ENCODE peak calls at places on chromosomes 11 and 22, in four cellular contexts. Q is K562, N is HepG2, T is GM12878. K is an unnamed sample.

GRCh38 chr11:111793863-111794262 is 27.7 kb upstream of the PPP2R1B start:
- DNase-seq in T (no peak), Q (no peak), N (no peak), K (no peak)

GRCh38 chr11:35629511-35629910 is 11.3 kb downstream of the FJX1 start:
- DNase-seq in N (no peak), T (no peak), Q (no peak), K (no peak)

GRCh38 chr11:78453140-78453935 is 35.7 kb upstream of the GAB2 start:
- DNase-seq in N (no peak), T (no peak), Q (no peak), K (no peak)

GRCh38 chr22:45298934-45299505 is 10.7 kb upstream of the FAM118A start:
- DNase-seq in Q (no peak), N (no peak), T (no peak), K (no peak)

GRCh38 chr11:120807414-120808150 is 216.3 kb upstream of the TBCEL start:
- DNase-seq in T (no peak), N (peak; percentile 60), Q (no peak), K (peak; percentile 78)

GRCh38 chr11:96207459-96208449 is 135.2 kb downstream of the MAML2 start:
- DNase-seq in N (peak; percentile 84), T (no peak), Q (no peak), K (no peak)

GRCh38 chr22:46297151-46297819 is 615 bp downstream of the GTSE1 start:
- DNase-seq in Q (peak; percentile 29), N (peak; percentile 11), T (no peak), K (no peak)

GRCh38 chr11:116193321-116194114 is 579.3 kb downstream of the BUD13 start:
- DNase-seq in T (no peak), N (peak; percentile 17), Q (no peak), K (peak; percentile 15)

GRCh38 chr11:20055312-20055711 is 105.0 kb downstream of the DBX1 start:
- DNase-seq in N (no peak), Q (no peak), T (no peak), K (no peak)

GRCh38 chr11:47606731-47607130 is 12.5 kb upstream of the C1QTNF4 start:
- DNase-seq in Q (no peak), T (no peak), N (no peak), K (no peak)

GRCh38 chr11:71356904-71357303 is 91.3 kb downstream of the DHCR7 start:
- DNase-seq in N (no peak), Q (no peak), T (no peak), K (no peak)

GRCh38 chr11:104443387-104443786 is 279.4 kb upstream of the PDGFD start:
- DNase-seq in T (no peak), Q (no peak), N (no peak), K (no peak)

GRCh38 chr11:126567419-126567818 is 211.9 kb downstream of the ST3GAL4 start:
- DNase-seq in Q (no peak), T (no peak), N (no peak), K (no peak)

GRCh38 chr11:130999086-130999485 is 82.8 kb upstream of the SNX19 start:
- DNase-seq in Q (no peak), N (no peak), T (no peak), K (no peak)

GRCh38 chr22:21734540-21735197 is 925 bp downstream of the YPEL1 start:
- DNase-seq in Q (peak; percentile 46), N (no peak), T (no peak), K (no peak)

GRCh38 chr11:130237282-130238006 is 77.3 kb downstream of the ZBTB44 start:
- DNase-seq in T (no peak), Q (no peak), N (no peak), K (no peak)

GRCh38 chr22:45599836-45600577 is 71.6 kb upstream of the ATXN10 start:
- DNase-seq in Q (no peak), T (no peak), N (no peak), K (no peak)

GRCh38 chr11:71914127-71914526 is 14.3 kb downstream of the XNDC1N start:
- DNase-seq in T (no peak), Q (no peak), N (no peak), K (no peak)

GRCh38 chr11:82315093-82315492 is 418.6 kb downstream of the FAM181B start:
- DNase-seq in T (no peak), Q (no peak), N (peak; percentile 23), K (peak; percentile 20)

GRCh38 chr11:125140251-125140650 is 24.3 kb upstream of the PKNOX2 start:
- DNase-seq in T (no peak), N (no peak), Q (no peak), K (no peak)

GRCh38 chr11:126968915-126969314 is 31.7 kb downstream of the KIRREL3 start:
- DNase-seq in T (no peak), Q (no peak), N (no peak), K (no peak)

GRCh38 chr11:60208951-60209350 is 26.1 kb upstream of the MS4A6A start:
- DNase-seq in Q (no peak), T (no peak), N (no peak), K (no peak)

GRCh38 chr11:102384419-102385052 is 37.5 kb downstream of the BIRC2 start:
- DNase-seq in Q (peak; percentile 69), N (no peak), T (no peak), K (no peak)

DNA sequence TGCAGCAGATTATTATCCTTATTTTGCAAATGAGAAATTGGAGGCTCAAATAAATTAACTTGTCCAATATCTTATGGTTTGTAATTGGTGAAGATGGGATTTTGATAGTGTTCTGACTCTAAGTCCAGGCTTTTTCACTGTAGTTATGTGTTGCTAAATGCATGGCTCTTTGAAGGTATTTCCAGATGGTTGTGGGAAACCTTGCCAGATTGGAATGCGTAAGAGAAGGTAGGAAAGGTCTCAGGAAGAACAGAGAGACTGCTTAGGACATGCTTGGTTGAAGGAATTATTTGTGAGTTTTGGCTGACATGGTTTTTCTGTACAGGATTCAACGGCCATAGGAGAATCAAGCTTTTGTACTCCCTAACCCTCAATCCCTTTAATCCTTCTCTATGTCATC is 108.6 kb downstream of the STIM1 start:
- DNase-seq in T (no peak), Q (no peak), N (no peak), K (no peak)
- TF ChIP-seq CHD4 in T (no peak), Q (no peak), N (no peak), K (no peak)

DNA sequence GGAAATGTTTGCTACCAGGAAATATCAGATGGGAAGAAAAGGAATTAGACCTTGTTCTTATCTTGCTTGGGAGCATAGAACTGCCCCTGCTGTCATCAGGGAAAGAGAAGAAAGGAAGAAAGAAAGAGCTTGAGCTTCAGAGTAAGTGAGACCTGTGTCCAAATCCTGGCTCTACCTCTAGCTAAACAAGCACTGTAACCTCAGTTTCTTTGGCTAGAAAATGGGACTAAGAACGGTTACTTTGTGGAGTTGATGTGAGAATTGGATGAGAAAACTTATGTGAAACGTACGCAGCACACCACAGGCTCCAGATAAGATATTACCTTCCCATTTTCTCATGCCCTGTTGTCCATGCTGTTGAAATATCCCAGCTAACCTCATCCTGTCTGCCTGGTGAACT is 57.1 kb upstream of the CREB3L1 start:
- DNase-seq in N (no peak), Q (no peak), T (no peak), K (no peak)
- TF ChIP-seq RAD21 in N (no peak), Q (no peak), T (no peak), K (no peak)

DNA sequence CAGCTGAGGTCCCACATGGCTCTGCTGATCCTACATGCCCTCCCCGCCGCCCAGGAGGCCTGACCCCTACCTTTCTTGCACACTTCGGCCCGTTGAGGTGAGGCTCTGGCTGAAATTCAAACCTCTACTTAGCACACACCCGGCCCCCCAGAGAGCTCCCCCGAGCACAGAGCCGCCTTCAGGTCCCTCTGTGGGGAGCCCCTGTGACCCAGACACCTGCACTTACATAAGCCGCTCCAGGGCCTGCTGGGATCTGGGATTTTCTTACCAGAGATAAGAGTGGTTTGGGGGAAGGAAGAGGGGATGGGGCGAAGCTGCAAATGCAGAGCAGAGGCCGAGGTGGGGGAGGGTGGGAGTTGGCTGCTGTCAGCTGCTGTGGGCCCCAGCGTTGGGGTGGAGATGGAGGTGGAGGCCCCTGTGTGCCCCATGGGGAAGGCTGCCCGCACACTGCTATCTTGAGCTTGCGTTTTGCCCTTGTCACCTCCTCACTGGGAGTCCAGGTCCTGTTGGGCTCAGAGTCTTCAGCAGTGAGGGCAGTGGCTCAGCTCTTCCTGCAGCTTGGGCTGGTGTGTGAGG is 30.6 kb downstream of the CAPN1 start:
- DNase-seq in T (no peak), N (no peak), Q (peak; percentile 38), K (no peak)
- TF ChIP-seq CHD4 in T (no peak), N (no peak), Q (no peak), K (no peak)

GRCh38 chr11:122116591-122116990 is 576 bp upstream of the BLID start:
- DNase-seq in Q (no peak), N (no peak), T (no peak), K (no peak)
- TF ChIP-seq RAD21 in Q (no peak), N (no peak), T (no peak), K (no peak)

GRCh38 chr11:8839957-8840945 is 70.7 kb upstream of the AKIP1 start:
- DNase-seq in Q (no peak), T (no peak), N (peak; percentile 35), K (no peak)
- TF ChIP-seq CHD4 in Q (no peak), T (no peak), N (no peak), K (no peak)

GRCh38 chr22:38861927-38862326 is 10.1 kb downstream of the CBX6 start:
- DNase-seq in N (no peak), T (no peak), Q (no peak), K (no peak)

GRCh38 chr22:38864361-38865191 is 7.4 kb downstream of the CBX6 start:
- DNase-seq in N (no peak), Q (no peak), T (no peak), K (no peak)

GRCh38 chr22:38865201-38866023 is 6.6 kb downstream of the CBX6 start:
- DNase-seq in N (no peak), Q (no peak), T (no peak), K (no peak)

GRCh38 chr22:38862375-38863329 is 9.4 kb downstream of the CBX6 start:
- DNase-seq in T (no peak), Q (peak; percentile 27), N (no peak), K (no peak)

DNA sequence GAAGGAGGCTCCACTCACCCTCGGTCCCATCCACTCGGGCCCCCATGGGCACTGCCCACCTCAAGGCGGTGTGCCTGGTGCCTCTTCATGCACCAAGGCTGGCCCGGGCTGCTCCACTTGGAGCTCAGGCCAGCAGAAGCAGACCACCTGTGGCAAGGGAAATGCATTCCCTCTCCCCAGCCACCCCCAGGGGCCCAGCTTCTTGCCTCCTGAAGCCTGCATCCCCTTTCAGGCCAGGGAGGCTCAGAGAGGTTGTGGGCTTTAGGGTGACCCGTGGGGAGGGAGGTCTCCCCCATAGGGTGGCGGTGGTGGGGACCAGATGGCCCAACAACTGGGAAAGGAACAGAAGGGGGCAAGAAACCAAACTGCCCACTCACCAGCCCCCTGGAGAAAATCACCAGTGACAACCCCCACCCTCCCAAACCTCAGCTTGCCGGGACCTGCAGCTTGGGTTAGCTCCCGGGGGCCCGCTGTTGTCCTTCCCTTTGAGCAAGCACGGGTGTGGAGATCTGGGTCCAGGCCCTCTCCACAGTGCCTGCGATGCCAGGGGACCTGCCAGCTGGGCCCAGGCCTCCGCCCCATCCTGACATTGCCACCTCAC is 8.4 kb downstream of the CBX6 start:
- DNase-seq in Q (no peak), N (no peak), T (no peak), K (no peak)
- TF ChIP-seq RAD21 in Q (no peak), N (no peak), T (no peak), K (no peak)

GRCh38 chr22:39498368-39498767 is 3.7 kb upstream of the MIEF1 start:
- DNase-seq in Q (no peak), T (no peak), N (no peak), K (no peak)
- TF ChIP-seq CHD4 in Q (no peak), T (no peak), N (no peak), K (no peak)

K was measured in A549.